ENCODE peak calls at places on chromosomes 16 and 17, in six cellular contexts. Y is body of pancreas, U is astrocyte of the spinal cord, P is bronchial epithelial cell, H is epithelial cell of esophagus, X is AG04449. W is an unnamed sample.
A peak's percentile ranks its signal among the peaks of the same experiment; 100 is the strongest.

GRCh38 chr17:2712300-2713043 is 908 bp upstream of the CLUH start:
- DNase-seq in Y (no peak), U (no peak), P (no peak), H (no peak), X (no peak), W (no peak)

GRCh38 chr16:85994492-85995433 is 95.8 kb downstream of the IRF8 start:
- DNase-seq in Y (no peak), U (no peak), P (no peak), H (no peak), X (no peak), W (no peak)

GRCh38 chr17:47704116-47704515 is 10.2 kb downstream of the TBKBP1 start:
- DNase-seq in Y (no peak), U (no peak), P (no peak), H (no peak), X (no peak), W (peak; percentile 52)

GRCh38 chr17:29570521-29570920 is 2.0 kb downstream of the TP53I13 start:
- DNase-seq in Y (no peak), U (no peak), P (no peak), H (no peak), X (no peak), W (no peak)

GRCh38 chr17:64423881-64424280 is 25.0 kb upstream of the MILR1 start:
- DNase-seq in Y (no peak), U (peak; percentile 11), P (no peak), H (no peak), X (no peak), W (no peak)

GRCh38 chr17:60893475-60893874 is 215.8 kb downstream of the BCAS3 start:
- DNase-seq in Y (no peak), U (no peak), P (no peak), H (no peak), X (no peak), W (no peak)

GRCh38 chr17:4710693-4711634 is 532 bp downstream of the ARRB2 start:
- DNase-seq in Y (no peak), U (no peak), P (no peak), H (no peak), X (no peak), W (peak; percentile 87)

GRCh38 chr16:83393196-83393981 is 414.4 kb upstream of the HSBP1 start:
- DNase-seq in Y (no peak), U (no peak), P (no peak), H (no peak), X (no peak), W (no peak)

GRCh38 chr16:1979271-1980025 is 1.8 kb downstream of the NOXO1 start:
- DNase-seq in Y (peak; percentile 89), U (no peak), P (peak; percentile 85), H (peak; percentile 97), X (no peak), W (no peak)

GRCh38 chr17:279356-279755 is 73.3 kb downstream of the RPH3AL start:
- DNase-seq in Y (no peak), U (no peak), P (no peak), H (no peak), X (no peak), W (no peak)

GRCh38 chr16:77273-77806 is 685 bp upstream of the MPG start:
- DNase-seq in Y (peak; percentile 42), U (peak; percentile 54), P (peak; percentile 30), H (peak; percentile 62), X (no peak), W (no peak)

GRCh38 chr17:1007310-1008007 is 10.5 kb downstream of the TIMM22 start:
- DNase-seq in Y (no peak), U (no peak), P (no peak), H (no peak), X (no peak), W (no peak)

GRCh38 chr17:66459811-66460270 is 157.4 kb downstream of the PRKCA start:
- DNase-seq in Y (peak; percentile 34), U (peak; percentile 98), P (peak; percentile 88), H (peak; percentile 92), X (peak; percentile 93), W (peak; percentile 82)

GRCh38 chr16:89848974-89849373 is 20.7 kb downstream of the SPIRE2 start:
- DNase-seq in Y (no peak), U (no peak), P (no peak), H (no peak), X (no peak), W (no peak)

GRCh38 chr17:29495011-29495410 is 71.8 kb downstream of the ABHD15 start:
- DNase-seq in Y (no peak), U (peak; percentile 31), P (peak; percentile 65), H (peak; percentile 54), X (peak; percentile 17), W (no peak)

GRCh38 chr17:55768946-55769624 is 18.2 kb downstream of the PCTP start:
- DNase-seq in Y (no peak), U (no peak), P (no peak), H (no peak), X (no peak), W (no peak)

GRCh38 chr17:66098040-66098439 is 93.9 kb downstream of the CEP112 start:
- DNase-seq in Y (no peak), U (no peak), P (peak; percentile 13), H (peak; percentile 15), X (no peak), W (no peak)

GRCh38 chr17:19487009-19487600 is 46.5 kb upstream of the SLC47A1 start:
- DNase-seq in Y (no peak), U (no peak), P (no peak), H (no peak), X (no peak), W (no peak)

GRCh38 chr17:57577751-57578607 is 167.1 kb downstream of the CCDC182 start:
- DNase-seq in Y (peak; percentile 19), U (peak; percentile 71), P (peak; percentile 53), H (peak; percentile 62), X (no peak), W (no peak)

GRCh38 chr17:33115957-33116680 is 124.5 kb downstream of the SPACA3 start:
- DNase-seq in Y (no peak), U (no peak), P (no peak), H (no peak), X (no peak), W (no peak)

GRCh38 chr17:36072431-36073121 is 8.5 kb downstream of the CCL18 start:
- DNase-seq in Y (peak; percentile 49), U (no peak), P (peak; percentile 21), H (peak; percentile 31), X (no peak), W (peak; percentile 54)

GRCh38 chr16:15052747-15053476 is 3.0 kb downstream of the NTAN1 start:
- DNase-seq in Y (no peak), U (no peak), P (peak; percentile 34), H (peak; percentile 77), X (no peak), W (peak; percentile 66)

GRCh38 chr16:28901862-28902261 is 23.2 kb downstream of the RABEP2 start:
- DNase-seq in Y (no peak), U (no peak), P (no peak), H (no peak), X (no peak), W (no peak)

GRCh38 chr17:56925088-56925487 is 11.2 kb upstream of the TRIM25 start:
- DNase-seq in Y (no peak), U (no peak), P (no peak), H (no peak), X (no peak), W (no peak)

GRCh38 chr17:47808830-47809480 is 12.6 kb downstream of the OSBPL7 start:
- DNase-seq in Y (no peak), U (no peak), P (no peak), H (no peak), X (no peak), W (no peak)

GRCh38 chr17:77314601-77315000 is 173.8 kb downstream of the SEC14L1 start:
- DNase-seq in Y (no peak), U (no peak), P (no peak), H (no peak), X (no peak), W (no peak)

GRCh38 chr16:54326266-54326662 is 39.7 kb upstream of the IRX3 start:
- DNase-seq in Y (no peak), U (peak; percentile 22), P (no peak), H (no peak), X (no peak), W (no peak)

GRCh38 chr16:11748404-11749254 is 6.0 kb upstream of the TXNDC11 start:
- DNase-seq in Y (peak; percentile 43), U (no peak), P (no peak), H (no peak), X (no peak), W (no peak)

GRCh38 chr17:18955009-18955408 is 3.0 kb downstream of the SLC5A10 start:
- DNase-seq in Y (no peak), U (no peak), P (no peak), H (no peak), X (no peak), W (no peak)

GRCh38 chr17:59165933-59166342 is 10.4 kb downstream of the PRR11 start:
- DNase-seq in Y (peak; percentile 29), U (peak; percentile 71), P (peak; percentile 48), H (peak; percentile 62), X (peak; percentile 17), W (no peak)
- TF ChIP-seq CTCF in Y (peak; percentile 29), U (peak; percentile 71), P (peak; percentile 69), H (peak; percentile 78), X (peak; percentile 57), W (peak; percentile 77)

DNA sequence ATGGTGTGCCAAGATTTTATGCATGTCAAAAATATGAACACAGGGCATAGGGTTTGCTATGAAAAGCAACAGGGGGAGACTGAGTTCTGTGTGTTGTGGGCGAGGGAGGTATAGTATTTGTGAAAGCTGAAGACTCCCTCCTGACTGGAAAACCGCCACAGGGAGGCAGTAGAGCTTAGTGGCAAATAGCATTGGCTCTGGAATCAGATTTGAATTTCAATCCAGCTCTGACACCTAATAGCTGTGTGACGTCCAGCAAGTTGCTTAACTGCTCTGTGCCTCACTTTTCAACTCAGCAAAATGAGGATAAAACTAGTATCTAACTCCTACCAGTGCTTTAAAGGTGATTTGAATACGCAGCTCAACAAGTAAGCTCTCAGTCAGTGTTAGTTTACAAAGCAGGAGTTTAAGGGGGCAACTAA is 22.0 kb downstream of the KPNA2 start:
- DNase-seq in Y (no peak), U (peak; percentile 29), P (peak; percentile 21), H (peak; percentile 38), X (no peak), W (no peak)
- TF ChIP-seq CTCF in Y (no peak), U (peak; percentile 56), P (peak; percentile 46), H (peak; percentile 46), X (peak; percentile 31), W (peak; percentile 44)

DNA sequence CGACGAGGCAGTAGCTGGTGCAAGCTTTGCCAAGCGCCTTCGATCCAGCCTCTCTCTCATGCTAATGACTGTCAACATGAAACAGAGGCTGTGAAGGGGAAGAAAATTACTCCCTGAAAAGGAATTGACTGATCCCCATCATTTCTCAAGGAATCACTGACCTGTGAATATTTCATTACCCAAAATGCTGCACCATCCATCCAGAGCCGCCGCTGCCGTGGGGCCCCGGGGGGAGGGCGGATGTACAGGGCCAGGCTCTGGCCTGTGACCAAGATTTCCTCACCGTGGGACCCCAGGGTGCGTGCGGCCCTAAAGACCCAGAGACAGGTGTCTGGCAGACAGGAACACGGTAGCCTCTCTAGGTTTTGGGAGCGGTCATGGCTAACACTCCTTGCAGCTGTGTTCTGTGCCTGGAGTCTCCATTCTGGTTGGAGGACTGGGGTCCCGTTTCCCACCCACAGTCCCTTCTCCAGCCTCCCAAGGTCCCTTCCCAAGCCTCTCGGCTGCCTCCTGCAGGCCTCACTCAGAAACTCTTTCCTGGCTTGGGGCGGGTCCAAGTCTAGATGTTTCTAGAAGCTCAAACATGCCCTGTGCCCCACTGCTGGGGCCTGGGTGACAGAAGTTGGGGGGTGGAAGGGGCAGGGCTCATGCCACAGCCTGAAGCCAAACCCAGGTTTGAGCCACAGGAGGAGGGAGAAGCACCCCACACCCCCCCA is 73.3 kb downstream of the ENGASE start:
- DNase-seq in Y (no peak), U (no peak), P (no peak), H (no peak), X (no peak), W (no peak)
- TF ChIP-seq CTCF in Y (no peak), U (no peak), P (no peak), H (no peak), X (no peak), W (no peak)

GRCh38 chr17:81517339-81518112 is 4.9 kb upstream of the ACTG1 start:
- DNase-seq in Y (peak; percentile 20), U (no peak), P (no peak), H (no peak), X (no peak), W (no peak)
- TF ChIP-seq CTCF in Y (no peak), U (no peak), P (no peak), H (no peak), X (no peak), W (no peak)